ENCODE peak calls at places on chromosomes 3 and 15, in five cellular contexts. X, Q, T, L and N are unnamed samples. For H3F3A and H3K4me1, the result is how much of the 10 kb centered on the place peaks cover.

GRCh38 chr3:160343132-160343531 is 55.9 kb downstream of the IFT80 start:
- DNase-seq in X (peak), Q (no peak), T (peak), L (peak), N (peak)

GRCh38 chr3:77707271-77707670 is 667.4 kb downstream of the ROBO2 start:
- DNase-seq in X (no peak), Q (no peak), T (no peak), L (no peak), N (no peak)

GRCh38 chr3:134373942-134374790 is at the start of gene AMOTL2:
- DNase-seq in X (peak), Q (peak), T (peak), L (peak), N (peak)

GRCh38 chr15:68875377-68876116 is 54.8 kb upstream of the SPESP1 start:
- DNase-seq in X (peak), Q (peak), T (peak), L (peak), N (peak)

GRCh38 chr3:35944915-35945710 is 305.8 kb downstream of the ARPP21 start:
- DNase-seq in X (no peak), Q (no peak), T (no peak), L (no peak), N (peak)

GRCh38 chr15:91335702-91336101 is 235.6 kb downstream of the SV2B start:
- DNase-seq in X (peak), Q (no peak), T (no peak), L (no peak), N (no peak)

GRCh38 chr15:33344111-33344510 is 33.3 kb downstream of the RYR3 start:
- DNase-seq in X (no peak), Q (no peak), T (no peak), L (no peak), N (no peak)

GRCh38 chr15:76983588-76984379 is 11.1 kb upstream of the PSTPIP1 start:
- DNase-seq in X (no peak), Q (no peak), T (no peak), L (no peak), N (peak)

GRCh38 chr3:32165442-32165841 is 59.0 kb downstream of the GPD1L start:
- DNase-seq in X (no peak), Q (no peak), T (no peak), L (no peak), N (no peak)

GRCh38 chr3:27758083-27758482 is 36.0 kb upstream of the EOMES start:
- DNase-seq in X (no peak), Q (no peak), T (no peak), L (no peak), N (peak)

GRCh38 chr15:82139823-82140268 is 94.0 kb upstream of the MEX3B start:
- DNase-seq in X (peak), Q (no peak), T (peak), L (peak), N (peak)

GRCh38 chr3:57872606-57873005 is 116.5 kb downstream of the SLMAP start:
- DNase-seq in X (no peak), Q (no peak), T (no peak), L (no peak), N (peak)

DNA sequence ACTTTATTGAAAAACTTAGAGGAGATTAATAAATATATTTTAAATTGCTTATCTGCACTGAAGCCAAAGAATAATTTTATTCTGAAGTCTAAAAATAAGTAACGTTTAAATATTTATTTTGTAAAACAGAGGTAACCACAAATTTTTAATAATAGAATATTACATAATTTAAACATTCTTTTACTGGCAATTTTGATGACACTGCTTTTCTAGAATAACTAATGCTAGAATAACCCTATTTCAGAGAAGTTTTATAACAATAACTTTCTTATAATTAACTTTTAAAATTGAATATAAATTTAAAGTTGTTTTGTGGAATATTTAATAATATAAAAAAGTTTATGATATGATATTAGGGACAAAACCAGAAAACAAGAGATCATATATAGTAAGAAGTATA is 409.6 kb upstream of the KCNMB2 start:
- DNase-seq in X (no peak), Q (no peak), T (no peak), L (no peak), N (no peak)
- H3F3A ChIP-seq in X (under half), Q (under half), T (under half), L (under half), N (under half)

GRCh38 chr15:64825081-64825430 is 391 bp downstream of the PIF1 start:
- DNase-seq in X (peak), Q (no peak), T (no peak), L (peak), N (peak)
- H3K27ac ChIP-seq in X (peak), Q (no peak), T (no peak), L (peak), N (peak)

GRCh38 chr3:11612515-11613184 is 31.1 kb downstream of the VGLL4 start:
- DNase-seq in X (no peak), Q (no peak), T (no peak), L (no peak), N (peak)
- H3K4me1 ChIP-seq in X (under half), Q (under half), T (half or more), L (under half), N (under half)

GRCh38 chr3:9386060-9386459 is 11.4 kb upstream of the SETD5 start:
- DNase-seq in X (no peak), Q (no peak), T (no peak), L (no peak), N (no peak)
- H3F3A ChIP-seq in X (half or more), Q (half or more), T (half or more), L (under half), N (half or more)

GRCh38 chr3:61537366-61537765 is 24.0 kb upstream of the PTPRG start:
- DNase-seq in X (no peak), Q (no peak), T (no peak), L (no peak), N (no peak)
- H3K27ac ChIP-seq in X (no peak), Q (no peak), T (no peak), L (no peak), N (no peak)

GRCh38 chr15:29922191-29922590 is 99.9 kb upstream of the TJP1 start:
- DNase-seq in X (no peak), Q (no peak), T (no peak), L (no peak), N (no peak)
- H3K4me1 ChIP-seq in X (under half), Q (half or more), T (under half), L (under half), N (under half)

GRCh38 chr3:155112661-155113389 is 32.7 kb downstream of the MME start:
- DNase-seq in X (no peak), Q (no peak), T (no peak), L (no peak), N (no peak)
- H3F3A ChIP-seq in X (under half), Q (under half), T (under half), L (under half), N (under half)

GRCh38 chr3:187735837-187736236 is 9.4 kb downstream of the BCL6 start:
- DNase-seq in X (no peak), Q (no peak), T (no peak), L (no peak), N (peak)
- H3K27ac ChIP-seq in X (no peak), Q (peak), T (no peak), L (no peak), N (peak)

DNA sequence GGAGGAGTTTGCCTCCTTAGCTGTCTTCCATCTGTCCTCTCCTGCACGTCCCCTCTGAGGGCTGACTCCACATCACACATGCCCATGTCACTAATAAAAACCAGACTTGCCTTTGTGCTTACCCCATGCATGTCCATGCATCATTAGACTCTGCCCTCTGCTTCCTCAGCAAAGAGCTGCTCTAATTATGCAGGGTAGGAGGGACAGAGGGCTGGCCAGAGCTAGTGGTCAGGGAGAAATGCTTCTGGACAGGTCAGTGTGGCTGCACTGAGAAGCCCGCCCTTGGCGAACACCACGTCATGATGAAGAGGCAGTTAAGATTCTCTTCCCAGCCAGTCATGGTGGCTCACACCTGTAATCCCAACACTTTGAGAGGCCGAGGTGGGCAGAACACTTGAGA is 8.9 kb downstream of the CA12 start:
- DNase-seq in X (peak), Q (peak), T (no peak), L (no peak), N (peak)
- H3K4me1 ChIP-seq in X (under half), Q (under half), T (under half), L (under half), N (half or more)

DNA sequence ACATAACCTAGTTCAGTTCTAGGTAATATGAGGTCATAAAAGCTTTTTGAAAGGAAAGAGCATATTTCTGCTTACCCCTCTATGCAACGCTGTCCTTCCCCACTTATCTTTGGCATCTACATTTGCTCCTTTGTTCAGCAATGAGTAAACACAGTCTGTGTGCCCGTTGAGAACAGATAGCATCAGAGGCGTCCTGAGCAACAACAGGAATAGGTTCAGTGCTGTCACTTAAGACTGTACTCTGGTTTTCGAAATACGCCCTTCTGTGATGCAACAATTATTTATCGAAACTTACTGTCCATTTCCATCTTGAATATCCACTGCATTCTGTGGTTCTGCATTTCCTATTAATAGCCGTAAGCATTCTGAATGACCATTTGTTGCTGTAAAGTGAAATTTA is 84.4 kb downstream of the BTD start:
- DNase-seq in X (peak), Q (no peak), T (no peak), L (no peak), N (no peak)
- H3F3A ChIP-seq in X (under half), Q (under half), T (under half), L (under half), N (under half)